ENCODE peak calls at places on chromosomes 3 and 15, in eight cellular contexts. S is putamen; J is heart left ventricle; G is progenitor cell of endocrine pancreas; E is sciatic nerve; Q is uterus; C is ascending aorta; F is stimulated activated CD8-positive, alpha-beta memory T cell treated with anti-CD3 and anti-CD28 coated beads, Interleukin-7, amount 100 ng/mL, for 24 hours. N is an unnamed sample.

GRCh38 chr3:108067768-108068167 is 23.1 kb downstream of the CD47 start:
- DNase-seq in S (no peak), J (no peak), G (no peak), E (no peak), Q (no peak), C (no peak), F (no peak), N (no peak)

GRCh38 chr3:142053835-142054234 is 95.5 kb downstream of the TFDP2 start:
- DNase-seq in S (no peak), J (no peak), G (no peak), E (no peak), Q (no peak), C (no peak), F (no peak), N (no peak)

GRCh38 chr3:56125358-56126005 is 342.8 kb downstream of the ERC2 start:
- DNase-seq in S (no peak), J (no peak), G (no peak), E (no peak), Q (peak), C (no peak), F (no peak), N (no peak)

GRCh38 chr15:43246261-43246764 is 20.4 kb downstream of the TGM5 start:
- DNase-seq in S (no peak), J (no peak), G (no peak), E (no peak), Q (no peak), C (no peak), F (no peak), N (no peak)

GRCh38 chr3:196643201-196643749 is 3.8 kb downstream of the NRROS start:
- DNase-seq in S (no peak), J (no peak), G (no peak), E (peak), Q (no peak), C (peak), F (no peak), N (no peak)

GRCh38 chr3:179544981-179545645 is 17.6 kb upstream of the ACTL6A start:
- DNase-seq in S (peak), J (no peak), G (no peak), E (no peak), Q (no peak), C (no peak), F (no peak), N (no peak)

GRCh38 chr15:90035835-90036220 is 34.7 kb downstream of the ZNF710 start:
- DNase-seq in S (no peak), J (peak), G (no peak), E (peak), Q (no peak), C (peak), F (no peak), N (no peak)

GRCh38 chr15:68376447-68377060 is 55.4 kb downstream of the ITGA11 start:
- DNase-seq in S (no peak), J (no peak), G (no peak), E (no peak), Q (peak), C (no peak), F (no peak), N (no peak)

GRCh38 chr15:58201536-58201935 is 63.4 kb downstream of the AQP9 start:
- DNase-seq in S (no peak), J (no peak), G (no peak), E (no peak), Q (no peak), C (no peak), F (no peak), N (no peak)

GRCh38 chr3:100697183-100697582 is 12.1 kb upstream of the TFG start:
- DNase-seq in S (no peak), J (no peak), G (no peak), E (no peak), Q (no peak), C (no peak), F (no peak), N (no peak)

GRCh38 chr15:75904241-75904631 is 558 bp downstream of the FBXO22 start:
- DNase-seq in S (peak), J (no peak), G (peak), E (peak), Q (no peak), C (no peak), F (no peak), N (no peak)

GRCh38 chr15:101133751-101134261 is 118.0 kb downstream of the CHSY1 start:
- DNase-seq in S (no peak), J (no peak), G (no peak), E (no peak), Q (no peak), C (no peak), F (no peak), N (no peak)

GRCh38 chr3:28699283-28699682 is 350.7 kb upstream of the AZI2 start:
- DNase-seq in S (no peak), J (no peak), G (no peak), E (no peak), Q (no peak), C (no peak), F (no peak), N (no peak)

GRCh38 chr15:89937365-89938355 is 24.9 kb upstream of the ARPIN start:
- DNase-seq in S (no peak), J (no peak), G (no peak), E (no peak), Q (no peak), C (no peak), F (no peak), N (no peak)

GRCh38 chr3:48038971-48039481 is 22.8 kb upstream of the MAP4 start:
- DNase-seq in S (peak), J (no peak), G (no peak), E (no peak), Q (no peak), C (no peak), F (no peak), N (no peak)

GRCh38 chr15:63347074-63347859 is 34.4 kb downstream of the CA12 start:
- DNase-seq in S (no peak), J (no peak), G (no peak), E (no peak), Q (no peak), C (no peak), F (no peak), N (no peak)

N was measured in H1.